ENCODE peak calls at places on chromosomes 12 and 14, in five cellular contexts. T is endothelial cell, U is transverse colon, M is RWPE1, N is Calu3. A is an unnamed sample.

GRCh38 chr14:96270565-96271420 is 14.8 kb downstream of the BDKRB1 start:
- DNase-seq in U (no peak), M (no peak), T (no peak), N (no peak), A (peak; percentile 17)

GRCh38 chr12:52669426-52669825 is 10.8 kb downstream of the KRT1 start:
- DNase-seq in M (no peak), N (no peak), T (no peak), U (no peak), A (no peak)

GRCh38 chr12:86787419-86787818 is 531.2 kb upstream of the MGAT4C start:
- DNase-seq in U (no peak), N (no peak), T (no peak), M (no peak), A (no peak)

GRCh38 chr12:127101086-127101485 is 1165.9 kb upstream of the TMEM132C start:
- DNase-seq in T (no peak), U (no peak), N (no peak), M (no peak), A (no peak)

GRCh38 chr14:22928237-22929103 is 706 bp downstream of the PRMT5 start:
- DNase-seq in N (no peak), T (no peak), U (no peak), M (no peak), A (no peak)

GRCh38 chr12:77965790-77966189 is 135.1 kb downstream of the NAV3 start:
- DNase-seq in M (no peak), U (no peak), T (no peak), N (no peak), A (no peak)

GRCh38 chr14:86237733-86238132 is 707.8 kb downstream of the FLRT2 start:
- DNase-seq in N (no peak), T (no peak), U (no peak), M (no peak), A (no peak)

GRCh38 chr12:116863275-116863767 is 17.9 kb downstream of the HRK start:
- DNase-seq in T (peak; percentile 55), M (no peak), N (no peak), U (peak; percentile 49), A (no peak)

GRCh38 chr12:24198070-24198469 is 248.6 kb upstream of the SOX5 start:
- DNase-seq in U (no peak), M (no peak), N (no peak), T (no peak), A (no peak)

GRCh38 chr14:104634031-104634760 is 29.6 kb upstream of the TMEM179 start:
- DNase-seq in M (no peak), N (no peak), T (no peak), U (no peak), A (no peak)

GRCh38 chr12:16307843-16308475 is 30.5 kb upstream of the SLC15A5 start:
- DNase-seq in N (no peak), T (no peak), U (no peak), M (no peak), A (no peak)

GRCh38 chr12:33296529-33296928 is 143.1 kb downstream of the SYT10 start:
- DNase-seq in M (no peak), N (no peak), T (no peak), U (no peak), A (no peak)

GRCh38 chr12:60724475-60724874 is 1128.6 kb downstream of the SLC16A7 start:
- DNase-seq in M (no peak), U (no peak), N (no peak), T (no peak), A (no peak)

GRCh38 chr12:19298837-19299605 is 140.3 kb upstream of the AEBP2 start:
- DNase-seq in M (peak; percentile 10), T (no peak), N (no peak), U (no peak), A (peak; percentile 76)

GRCh38 chr14:33110737-33111443 is 172.2 kb downstream of the NPAS3 start:
- DNase-seq in N (no peak), T (no peak), U (no peak), M (no peak), A (no peak)

GRCh38 chr12:96907681-96908163 is 665 bp downstream of the NEDD1 start:
- DNase-seq in N (peak; percentile 9), M (peak; percentile 20), T (peak; percentile 10), U (peak; percentile 14), A (peak; percentile 40)

GRCh38 chr12:84922721-84923120 is 10.1 kb upstream of the SLC6A15 start:
- DNase-seq in T (no peak), N (no peak), U (no peak), M (no peak), A (peak; percentile 37)

GRCh38 chr14:52031781-52032180 is 37.1 kb downstream of the NID2 start:
- DNase-seq in M (no peak), N (no peak), U (no peak), T (no peak), A (no peak)

GRCh38 chr12:21851151-21851550 is 76.6 kb upstream of the KCNJ8 start:
- DNase-seq in N (no peak), U (no peak), M (no peak), T (no peak), A (no peak)

GRCh38 chr14:24734917-24735500 is 101.0 kb upstream of the GZMB start:
- DNase-seq in M (no peak), T (peak; percentile 46), U (peak; percentile 33), N (peak; percentile 51), A (peak; percentile 17)

GRCh38 chr12:98799411-98799810 is 154.3 kb downstream of the APAF1 start:
- DNase-seq in U (no peak), T (no peak), M (no peak), N (no peak), A (no peak)

GRCh38 chr12:54292083-54292930 is 8.5 kb downstream of the NFE2 start:
- DNase-seq in T (no peak), M (no peak), N (no peak), U (no peak), A (no peak)

GRCh38 chr14:99724939-99725773 is 41.1 kb downstream of the CYP46A1 start:
- DNase-seq in U (no peak), T (no peak), M (no peak), N (no peak), A (no peak)

GRCh38 chr12:91718326-91718725 is 427.3 kb downstream of the BTG1 start:
- DNase-seq in N (no peak), T (no peak), M (no peak), U (no peak), A (peak; percentile 16)

GRCh38 chr14:99318091-99318958 is 46.3 kb upstream of the BCL11B start:
- DNase-seq in U (peak; percentile 60), N (peak; percentile 52), M (no peak), T (no peak), A (no peak)

GRCh38 chr12:62640910-62641448 is 174.4 kb downstream of the MON2 start:
- DNase-seq in N (no peak), U (no peak), T (no peak), M (no peak), A (no peak)

GRCh38 chr12:76183459-76184186 is 99.1 kb upstream of the NAP1L1 start:
- DNase-seq in M (peak; percentile 81), N (peak; percentile 66), U (no peak), T (no peak), A (peak; percentile 98)

GRCh38 chr12:97805086-97805485 is 342.5 kb downstream of the RMST start:
- DNase-seq in T (no peak), N (no peak), M (no peak), U (no peak), A (no peak)

GRCh38 chr12:122853582-122854245 is 18.5 kb downstream of the HIP1R start:
- DNase-seq in M (no peak), N (no peak), T (no peak), U (no peak), A (no peak)

GRCh38 chr12:46404733-46405132 is 32.2 kb upstream of the SLC38A2 start:
- DNase-seq in U (no peak), N (no peak), M (no peak), T (no peak), A (no peak)

GRCh38 chr12:94898388-94898787 is 105.1 kb downstream of the NDUFA12 start:
- DNase-seq in U (no peak), N (no peak), T (peak; percentile 18), M (no peak), A (peak; percentile 11)
- TF ChIP-seq CTCF in U (no peak), N (no peak), T (no peak), M (no peak), A (no peak)

DNA sequence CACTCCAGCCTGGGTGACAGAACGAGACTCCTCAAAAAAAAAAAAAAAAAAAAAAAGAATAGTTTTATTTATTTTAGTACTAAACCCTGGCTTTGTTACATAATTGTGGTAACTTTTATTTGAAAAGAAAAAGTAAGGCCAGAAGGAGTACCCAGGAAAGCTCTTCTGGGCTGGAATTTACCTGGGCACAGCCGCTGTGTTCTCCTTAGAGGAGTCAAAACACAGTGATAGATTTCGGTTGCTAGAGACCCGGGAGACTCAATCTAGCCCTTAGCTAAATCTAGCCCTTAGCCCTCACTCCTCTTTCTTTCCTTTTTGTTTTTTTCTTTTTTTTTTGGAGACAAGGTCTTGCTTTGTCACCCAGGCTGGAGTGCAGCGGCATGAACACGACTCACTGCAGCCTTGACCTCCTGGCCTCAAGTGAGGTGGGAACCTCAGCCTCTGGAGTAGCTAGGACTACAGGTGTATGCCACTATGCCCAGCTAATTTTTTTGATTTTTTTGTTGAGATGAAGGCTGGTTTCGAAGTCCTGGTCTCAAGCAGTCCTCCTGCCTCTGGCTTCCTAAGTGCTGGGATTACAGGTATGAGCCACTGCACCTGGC is 49.7 kb downstream of the SYNE2 start:
- DNase-seq in M (no peak), N (no peak), U (no peak), T (no peak), A (no peak)
- TF ChIP-seq CTCF in M (no peak), N (no peak), U (no peak), T (no peak), A (no peak)

GRCh38 chr14:94143239-94143638 is 13.8 kb upstream of the IFI27L2 start:
- DNase-seq in M (no peak), T (peak; percentile 45), U (no peak), N (peak; percentile 31), A (no peak)
- TF ChIP-seq CTCF in M (no peak), T (peak; percentile 48), U (no peak), N (no peak), A (peak; percentile 21)

DNA sequence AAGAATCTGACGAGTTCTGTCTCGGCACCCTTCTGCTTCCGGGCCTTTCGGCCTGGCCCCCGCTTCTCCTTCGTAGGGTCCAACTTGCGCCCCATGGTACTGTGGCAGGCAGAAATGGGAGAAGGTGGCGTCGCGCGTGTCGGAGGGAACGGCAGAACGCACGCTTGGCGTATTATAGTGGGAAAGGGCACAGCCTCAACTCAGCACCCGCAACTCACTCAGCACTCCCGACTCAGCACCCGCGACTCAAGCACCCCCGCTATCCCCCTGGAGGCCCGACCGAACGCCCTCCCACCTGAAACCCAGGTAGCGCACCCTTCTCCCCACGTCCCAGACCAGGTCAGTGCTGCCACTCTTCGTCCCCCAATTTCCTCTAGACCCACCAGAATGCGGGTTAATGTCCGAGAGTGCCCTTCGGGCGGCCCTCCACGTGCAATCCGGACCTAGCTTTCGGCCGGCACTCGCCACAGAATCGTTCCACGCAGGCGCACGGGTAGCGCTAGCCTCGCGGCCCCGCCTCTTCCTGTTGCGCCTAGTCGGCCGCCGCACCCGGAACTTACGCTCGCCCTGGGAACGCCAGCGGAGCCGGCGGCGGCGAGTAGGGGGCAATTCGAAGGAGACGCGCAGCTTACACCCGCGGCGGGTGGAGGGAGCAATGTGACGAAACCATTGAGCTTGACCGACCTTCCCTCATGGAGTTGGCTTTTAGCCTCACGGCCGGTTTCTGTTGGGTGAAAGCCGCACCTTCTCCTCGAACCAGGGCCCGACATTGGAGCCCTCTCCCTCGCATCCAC is at the start of gene NOP2:
- DNase-seq in T (peak; percentile 94), N (peak; percentile 94), U (peak; percentile 94), M (peak; percentile 88), A (peak; percentile 89)
- TF ChIP-seq CTCF in T (no peak), N (no peak), U (no peak), M (no peak), A (no peak)